ENCODE peak calls at places on chromosomes 3 and 15, in eight cellular contexts. L, Q, J, Z, Y, U, R and D are unnamed samples.

GRCh38 chr15:32020158-32020557 is 10.2 kb upstream of the CHRNA7 start:
- DNase-seq in L (no peak), Q (no peak), J (no peak), Z (no peak), Y (no peak), U (no peak), R (no peak), D (no peak)

GRCh38 chr3:195203631-195204030 is 67.3 kb downstream of the XXYLT1 start:
- DNase-seq in L (peak; percentile 51), Q (no peak), J (no peak), Z (no peak), Y (no peak), U (no peak), R (no peak), D (no peak)

GRCh38 chr3:47865192-47865591 is 62.3 kb downstream of the DHX30 start:
- DNase-seq in L (peak; percentile 66), Q (no peak), J (no peak), Z (no peak), Y (no peak), U (no peak), R (no peak), D (peak; percentile 35)

GRCh38 chr15:85164841-85165466 is 183.3 kb downstream of the PDE8A start:
- DNase-seq in L (no peak), Q (peak; percentile 26), J (peak; percentile 43), Z (no peak), Y (no peak), U (peak; percentile 13), R (no peak), D (no peak)

GRCh38 chr3:52345521-52346110 is 29.5 kb downstream of the DNAH1 start:
- DNase-seq in L (no peak), Q (peak; percentile 5), J (no peak), Z (no peak), Y (peak; percentile 41), U (no peak), R (no peak), D (peak; percentile 64)

GRCh38 chr3:150497956-150498355 is 48.3 kb downstream of the SERP1 start:
- DNase-seq in L (no peak), Q (peak; percentile 90), J (no peak), Z (no peak), Y (no peak), U (peak; percentile 67), R (no peak), D (peak; percentile 84)

GRCh38 chr3:69116897-69117296 is 5.5 kb downstream of the LMOD3 start:
- DNase-seq in L (no peak), Q (peak; percentile 72), J (no peak), Z (no peak), Y (no peak), U (peak; percentile 80), R (no peak), D (no peak)

GRCh38 chr3:100210777-100211145 is 50.0 kb upstream of the TBC1D23 start:
- DNase-seq in L (no peak), Q (no peak), J (peak; percentile 58), Z (peak; percentile 67), Y (no peak), U (peak; percentile 25), R (no peak), D (peak; percentile 89)

GRCh38 chr3:9600597-9600996 is 47.0 kb upstream of the LHFPL4 start:
- DNase-seq in L (no peak), Q (no peak), J (no peak), Z (no peak), Y (peak; percentile 76), U (no peak), R (no peak), D (peak; percentile 34)

GRCh38 chr3:43768594-43768993 is 77.9 kb downstream of the ABHD5 start:
- DNase-seq in L (no peak), Q (peak; percentile 27), J (no peak), Z (no peak), Y (no peak), U (peak; percentile 69), R (peak; percentile 85), D (peak; percentile 72)

GRCh38 chr3:102174312-102174712 is 260.5 kb upstream of the ZPLD1 start:
- DNase-seq in L (no peak), Q (peak; percentile 91), J (no peak), Z (no peak), Y (no peak), U (peak; percentile 50), R (no peak), D (peak; percentile 36)

GRCh38 chr15:39025331-39025730 is 460.7 kb upstream of the RASGRP1 start:
- DNase-seq in L (no peak), Q (no peak), J (no peak), Z (no peak), Y (no peak), U (no peak), R (no peak), D (peak; percentile 24)

GRCh38 chr15:100335335-100335999 is 6.3 kb downstream of the ADAMTS17 start:
- DNase-seq in L (no peak), Q (peak; percentile 19), J (no peak), Z (no peak), Y (no peak), U (no peak), R (no peak), D (no peak)

GRCh38 chr3:49732592-49732991 is 8.8 kb upstream of the GMPPB start:
- DNase-seq in L (no peak), Q (no peak), J (no peak), Z (no peak), Y (no peak), U (no peak), R (no peak), D (no peak)

GRCh38 chr15:91553455-91553854 is 300.1 kb upstream of the SLCO3A1 start:
- DNase-seq in L (peak; percentile 48), Q (no peak), J (no peak), Z (no peak), Y (no peak), U (no peak), R (no peak), D (no peak)

GRCh38 chr3:10447527-10448260 is 57.7 kb downstream of the ATP2B2 start:
- DNase-seq in L (no peak), Q (no peak), J (no peak), Z (no peak), Y (no peak), U (no peak), R (no peak), D (no peak)

GRCh38 chr15:89672221-89673161 is 6.7 kb downstream of the PLIN1 start:
- DNase-seq in L (no peak), Q (no peak), J (no peak), Z (no peak), Y (no peak), U (no peak), R (peak; percentile 44), D (peak; percentile 70)

GRCh38 chr3:15797600-15798303 is at the start of gene ANKRD28:
- DNase-seq in L (peak; percentile 50), Q (peak; percentile 98), J (peak; percentile 57), Z (peak; percentile 54), Y (no peak), U (peak; percentile 89), R (no peak), D (peak; percentile 96)

GRCh38 chr3:15055019-15055557 is 10.0 kb downstream of the MRPS25 start:
- DNase-seq in L (no peak), Q (no peak), J (no peak), Z (peak; percentile 48), Y (no peak), U (no peak), R (no peak), D (peak; percentile 57)

DNA sequence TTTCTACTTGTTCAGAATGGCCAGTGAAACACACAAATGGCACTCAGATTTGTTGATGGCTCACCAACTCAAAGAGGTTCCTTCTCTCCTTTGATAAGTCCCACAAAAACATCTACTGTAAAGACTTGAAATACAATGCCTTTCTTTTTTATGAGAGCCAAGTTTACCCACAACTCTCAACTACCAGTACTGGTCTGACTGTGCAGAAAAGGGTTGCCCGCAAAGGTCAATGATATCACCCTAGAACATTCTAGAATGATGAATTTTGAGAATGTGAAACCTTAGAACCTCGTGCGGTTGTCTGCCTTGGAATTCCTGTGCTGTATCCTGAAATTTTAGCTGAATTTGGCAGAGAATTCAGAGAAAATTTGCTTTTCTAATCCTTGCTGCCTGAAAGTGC is 19.1 kb upstream of the PPP4R2 start:
- DNase-seq in L (no peak), Q (no peak), J (no peak), Z (no peak), Y (no peak), U (no peak), R (no peak), D (peak; percentile 49)
- H3K4me1 ChIP-seq in L (peaks cover 17% of the 10 kb centered on the region), Q (no peaks in the 10 kb centered on the region), J (peaks cover 7% of the 10 kb centered on the region), Z (peaks cover 5% of the 10 kb centered on the region), Y (no peaks in the 10 kb centered on the region), U (peaks cover 13% of the 10 kb centered on the region), R (no peaks in the 10 kb centered on the region), D (peaks cover 11% of the 10 kb centered on the region)

DNA sequence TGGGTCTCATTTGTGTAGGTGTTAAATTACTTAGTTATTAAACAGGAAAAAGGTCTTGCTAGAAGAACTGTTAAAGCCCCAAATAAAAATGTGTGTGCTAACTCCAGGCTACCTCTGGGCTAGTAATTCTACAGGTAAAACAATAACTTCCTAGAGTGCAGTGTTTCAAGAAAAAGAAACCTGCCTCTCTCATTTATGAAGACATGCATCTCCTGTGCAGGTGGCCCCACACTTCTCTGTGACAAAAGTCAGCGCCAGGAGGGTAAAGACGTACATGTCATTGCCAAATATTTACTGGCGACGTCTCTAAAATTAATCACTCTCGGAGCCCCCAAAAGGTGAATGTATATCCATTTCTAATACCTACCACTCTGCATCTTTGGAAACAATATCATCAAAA is 131.7 kb downstream of the FOXP1 start:
- DNase-seq in L (no peak), Q (no peak), J (no peak), Z (no peak), Y (no peak), U (no peak), R (no peak), D (no peak)
- H3K4me1 ChIP-seq in L (peaks cover 12% of the 10 kb centered on the region), Q (peaks cover 34% of the 10 kb centered on the region), J (peaks cover 53% of the 10 kb centered on the region), Z (peaks cover 100% of the 10 kb centered on the region), Y (peaks cover 6% of the 10 kb centered on the region), U (peaks cover 25% of the 10 kb centered on the region), R (no peaks in the 10 kb centered on the region), D (peaks cover 13% of the 10 kb centered on the region)

GRCh38 chr15:98866503-98866902 is 141.1 kb downstream of the PGPEP1L start:
- DNase-seq in L (no peak), Q (no peak), J (no peak), Z (no peak), Y (no peak), U (no peak), R (no peak), D (peak; percentile 73)
- H3K4me1 ChIP-seq in L (no peaks in the 10 kb centered on the region), Q (peaks cover 9% of the 10 kb centered on the region), J (peaks cover 5% of the 10 kb centered on the region), Z (peaks cover 5% of the 10 kb centered on the region), Y (no peaks in the 10 kb centered on the region), U (peaks cover 11% of the 10 kb centered on the region), R (no peaks in the 10 kb centered on the region), D (peaks cover 12% of the 10 kb centered on the region)

DNA sequence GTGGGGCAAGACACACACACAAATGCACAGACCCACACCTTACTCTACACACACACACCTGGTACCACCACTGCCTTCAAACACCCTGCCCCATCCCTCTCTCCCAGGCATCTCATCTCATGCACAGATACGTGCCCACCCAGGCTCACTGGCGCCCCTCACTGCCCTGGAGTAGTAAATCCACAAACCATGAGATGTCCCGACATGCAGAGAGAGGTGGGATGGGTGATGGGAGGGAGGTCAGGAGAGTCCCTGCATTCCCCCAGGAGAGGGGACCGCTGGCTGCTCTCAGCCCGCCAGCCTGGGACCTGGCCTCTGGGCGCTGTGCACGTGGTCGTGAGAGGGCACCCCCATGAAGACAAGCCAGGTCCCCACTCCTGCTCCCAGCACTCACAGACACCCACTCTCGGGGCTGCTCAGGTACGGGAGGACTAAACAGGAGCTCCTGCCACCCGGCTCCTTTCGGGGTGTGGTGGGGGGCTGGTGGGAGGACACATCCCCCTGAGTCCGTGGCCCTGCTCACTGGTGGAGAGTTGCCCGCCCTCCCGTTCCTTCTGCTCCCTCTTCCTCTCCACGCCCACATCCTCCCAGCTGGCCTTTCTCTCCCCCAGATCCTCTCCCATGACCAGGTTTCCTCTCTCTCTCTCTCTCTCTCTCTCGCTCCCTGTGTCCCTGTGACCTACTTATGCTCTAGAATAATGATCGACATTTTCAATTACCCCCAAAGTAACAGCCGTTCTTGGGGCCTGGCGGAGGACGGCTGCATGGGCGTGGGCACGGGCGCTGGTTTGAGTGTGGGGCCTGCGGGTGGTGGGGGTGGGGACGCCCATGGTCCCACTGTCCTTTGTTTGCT is 18.8 kb upstream of the CSPG4 start:
- DNase-seq in L (peak; percentile 75), Q (no peak), J (peak; percentile 58), Z (no peak), Y (peak; percentile 79), U (no peak), R (no peak), D (no peak)
- H3K4me1 ChIP-seq in L (no peaks in the 10 kb centered on the region), Q (no peaks in the 10 kb centered on the region), J (peaks cover 19% of the 10 kb centered on the region), Z (no peaks in the 10 kb centered on the region), Y (peaks cover 7% of the 10 kb centered on the region), U (no peaks in the 10 kb centered on the region), R (no peaks in the 10 kb centered on the region), D (no peaks in the 10 kb centered on the region)